ENCODE peak calls at places on chromosomes 12 and 14, in four cellular contexts. One of them, this sample, is unnamed.

GRCh38 chr12:55009171-55009570 is 10.6 kb upstream of the NEUROD4 start:
- DNase-seq in A549: no peak
- DNase-seq in K562: no peak
- DNase-seq in HepG2: no peak
- DNase-seq in this sample: no peak

GRCh38 chr12:104360157-104360556 is 56.6 kb downstream of the EID3 start:
- DNase-seq in A549: no peak
- DNase-seq in K562: no peak
- DNase-seq in HepG2: no peak
- DNase-seq in this sample: no peak

GRCh38 chr12:11991604-11992003 is 79.1 kb upstream of the BCL2L14 start:
- DNase-seq in A549: no peak
- DNase-seq in K562: no peak
- DNase-seq in HepG2: no peak
- DNase-seq in this sample: no peak

GRCh38 chr12:3295648-3296408 is 195.2 kb upstream of the PRMT8 start:
- DNase-seq in A549: no peak
- DNase-seq in K562: no peak
- DNase-seq in HepG2: no peak
- DNase-seq in this sample: peak; percentile 41

GRCh38 chr12:47743311-47743860 is 15.3 kb downstream of the RAPGEF3 start:
- DNase-seq in A549: no peak
- DNase-seq in K562: no peak
- DNase-seq in HepG2: no peak
- DNase-seq in this sample: no peak

GRCh38 chr14:63603749-63604277 is 37.9 kb downstream of the WDR89 start:
- DNase-seq in A549: no peak
- DNase-seq in K562: no peak
- DNase-seq in HepG2: no peak
- DNase-seq in this sample: no peak

GRCh38 chr14:67589212-67589770 is 10.8 kb downstream of the PIGH start:
- DNase-seq in A549: no peak
- DNase-seq in K562: no peak
- DNase-seq in HepG2: no peak
- DNase-seq in this sample: no peak

GRCh38 chr12:109888179-109889020 is 8.1 kb upstream of the GLTP start:
- DNase-seq in A549: peak; percentile 66
- DNase-seq in K562: no peak
- DNase-seq in HepG2: no peak
- DNase-seq in this sample: peak; percentile 74

GRCh38 chr12:80624986-80625530 is 82.4 kb upstream of the MYF6 start:
- DNase-seq in A549: no peak
- DNase-seq in K562: no peak
- DNase-seq in HepG2: no peak
- DNase-seq in this sample: no peak

GRCh38 chr12:53984901-53985357 is at the start of gene HOXC10:
- DNase-seq in A549: peak; percentile 93
- DNase-seq in K562: peak; percentile 97
- DNase-seq in HepG2: peak; percentile 53
- DNase-seq in this sample: peak; percentile 71

GRCh38 chr12:76311796-76312195 is 36.4 kb downstream of the BBS10 start:
- DNase-seq in A549: no peak
- DNase-seq in K562: no peak
- DNase-seq in HepG2: no peak
- DNase-seq in this sample: no peak

GRCh38 chr14:65229431-65230286 is 127.3 kb upstream of the MAX start:
- DNase-seq in A549: no peak
- DNase-seq in K562: peak; percentile 33
- DNase-seq in HepG2: peak; percentile 72
- DNase-seq in this sample: peak; percentile 67

GRCh38 chr12:85642810-85643209 is 193.4 kb downstream of the RASSF9 start:
- DNase-seq in A549: no peak
- DNase-seq in K562: no peak
- DNase-seq in HepG2: peak; percentile 75
- DNase-seq in this sample: no peak

GRCh38 chr12:93243689-93244513 is 133.8 kb upstream of the NUDT4 start:
- DNase-seq in A549: no peak
- DNase-seq in K562: peak; percentile 60
- DNase-seq in HepG2: peak; percentile 89
- DNase-seq in this sample: peak; percentile 24

GRCh38 chr12:70117670-70118069 is 125.6 kb upstream of the CNOT2 start:
- DNase-seq in A549: no peak
- DNase-seq in K562: no peak
- DNase-seq in HepG2: no peak
- DNase-seq in this sample: no peak

GRCh38 chr14:51593397-51593796 is 58.3 kb upstream of the FRMD6 start:
- DNase-seq in A549: no peak
- DNase-seq in K562: no peak
- DNase-seq in HepG2: no peak
- DNase-seq in this sample: no peak

GRCh38 chr12:93098077-93098476 is 169.0 kb upstream of the EEA1 start:
- DNase-seq in A549: no peak
- DNase-seq in K562: peak; percentile 81
- DNase-seq in HepG2: no peak
- DNase-seq in this sample: peak; percentile 53

GRCh38 chr12:93137656-93138612 is 208.8 kb upstream of the EEA1 start:
- DNase-seq in A549: peak; percentile 40
- DNase-seq in K562: peak; percentile 61
- DNase-seq in HepG2: no peak
- DNase-seq in this sample: no peak

GRCh38 chr12:59122784-59123183 is 202.5 kb upstream of the LRIG3 start:
- DNase-seq in A549: no peak
- DNase-seq in K562: no peak
- DNase-seq in HepG2: no peak
- DNase-seq in this sample: peak; percentile 98

GRCh38 chr14:75283884-75284563 is 5.4 kb downstream of the FOS start:
- DNase-seq in A549: no peak
- DNase-seq in K562: peak; percentile 78
- DNase-seq in HepG2: peak; percentile 44
- DNase-seq in this sample: no peak
- TF ChIP-seq MYC in A549: no peak
- TF ChIP-seq MYC in K562: no peak
- TF ChIP-seq MYC in HepG2: no peak
- TF ChIP-seq MYC in this sample: no peak

DNA sequence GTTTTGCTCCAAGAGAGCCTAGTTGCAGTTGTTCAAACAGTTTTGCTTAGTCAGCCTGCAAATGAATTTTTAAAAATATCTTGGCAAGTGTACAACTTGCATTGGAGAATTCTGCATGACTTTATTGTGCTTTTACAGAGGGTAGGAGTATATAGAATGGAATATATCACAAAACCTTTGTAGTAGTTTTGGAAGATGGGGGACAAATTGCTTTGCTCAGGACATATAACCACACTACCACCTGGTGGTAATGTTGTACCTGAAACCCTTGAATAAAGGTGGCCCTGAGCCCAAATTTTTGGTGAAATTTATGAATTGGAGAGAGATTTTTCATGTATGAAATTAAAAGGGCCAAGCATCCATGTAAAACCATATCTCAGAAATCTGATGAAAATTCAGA is 645.2 kb downstream of the MED13L start:
- DNase-seq in A549: no peak
- DNase-seq in K562: no peak
- DNase-seq in HepG2: no peak
- DNase-seq in this sample: no peak
- TF ChIP-seq JUN in A549: no peak
- TF ChIP-seq JUN in K562: no peak
- TF ChIP-seq JUN in HepG2: no peak
- TF ChIP-seq JUN in this sample: no peak

GRCh38 chr12:52645120-52645761 is 6.8 kb downstream of the KRT2 start:
- DNase-seq in A549: no peak
- DNase-seq in K562: peak; percentile 39
- DNase-seq in HepG2: no peak
- DNase-seq in this sample: no peak
- TF ChIP-seq MYC in A549: no peak
- TF ChIP-seq MYC in K562: no peak
- TF ChIP-seq MYC in HepG2: no peak
- TF ChIP-seq MYC in this sample: no peak

GRCh38 chr14:77791225-77791600 is 8.7 kb upstream of the ADCK1 start:
- DNase-seq in A549: no peak
- DNase-seq in K562: no peak
- DNase-seq in HepG2: peak; percentile 20
- DNase-seq in this sample: no peak

GRCh38 chr14:77790566-77791224 is 9.2 kb upstream of the ADCK1 start:
- DNase-seq in A549: no peak
- DNase-seq in K562: no peak
- DNase-seq in HepG2: no peak
- DNase-seq in this sample: no peak

GRCh38 chr14:77782202-77782601 is 17.7 kb upstream of the ADCK1 start:
- DNase-seq in A549: no peak
- DNase-seq in K562: no peak
- DNase-seq in HepG2: no peak
- DNase-seq in this sample: no peak

DNA sequence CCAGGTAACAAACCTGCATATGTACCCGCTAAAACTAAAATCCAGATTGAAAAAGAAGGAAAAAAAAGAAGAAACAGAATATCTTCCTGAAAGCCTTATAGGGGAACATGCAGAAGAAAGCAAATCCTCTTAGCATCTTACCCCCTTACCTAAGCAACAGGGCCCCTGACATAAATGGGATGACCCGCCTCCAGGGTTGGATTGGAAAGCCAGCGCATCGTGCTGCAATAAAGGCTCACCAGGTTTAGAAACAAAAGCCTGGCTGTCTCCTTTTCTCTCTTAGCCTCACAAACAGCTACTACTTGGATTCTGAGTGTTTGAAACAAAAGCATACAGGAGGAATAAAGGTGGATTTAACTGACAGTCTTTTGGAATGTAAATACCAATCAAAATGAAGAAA is 13.8 kb upstream of the ADCK1 start:
- DNase-seq in A549: no peak
- DNase-seq in K562: no peak
- DNase-seq in HepG2: no peak
- DNase-seq in this sample: no peak
- TF ChIP-seq JUN in A549: no peak
- TF ChIP-seq JUN in K562: no peak
- TF ChIP-seq JUN in HepG2: no peak
- TF ChIP-seq JUN in this sample: no peak

DNA sequence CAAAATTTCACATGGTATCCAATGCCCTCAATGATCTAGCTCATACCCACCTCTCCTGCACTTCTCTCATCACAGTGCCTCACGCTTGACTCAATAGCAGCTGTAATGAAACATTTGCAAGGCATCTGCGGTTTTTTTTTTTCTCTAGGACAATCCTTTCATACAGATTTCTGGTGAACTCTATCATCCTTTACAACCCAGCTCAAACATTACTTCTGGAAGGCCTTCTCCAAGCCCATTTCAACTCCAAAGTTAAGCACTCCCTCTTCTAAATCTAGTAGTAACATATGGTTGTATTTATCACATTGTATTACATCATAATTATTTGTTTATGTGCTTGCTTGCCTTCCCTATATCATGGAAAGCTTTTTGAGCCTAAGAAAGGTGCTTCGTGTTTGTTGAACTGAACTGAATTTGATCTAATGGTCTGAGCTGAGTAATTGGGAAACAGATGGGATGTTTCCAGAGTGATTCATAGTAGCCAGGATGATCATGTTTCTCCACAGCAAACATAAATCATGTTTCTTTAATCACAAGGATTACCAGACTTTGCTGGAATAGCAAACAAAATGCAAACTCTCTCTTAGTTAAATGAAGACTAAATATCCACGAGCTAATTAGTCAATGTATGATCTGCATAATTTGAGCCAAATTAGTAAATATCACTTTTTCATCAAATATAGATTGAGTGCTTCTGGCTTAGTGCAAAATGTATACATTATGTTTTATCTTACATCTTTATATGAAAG is 14.3 kb downstream of the CFL2 start:
- DNase-seq in A549: peak; percentile 65
- DNase-seq in K562: no peak
- DNase-seq in HepG2: peak; percentile 89
- DNase-seq in this sample: peak; percentile 93
- TF ChIP-seq MYC in A549: no peak
- TF ChIP-seq MYC in K562: no peak
- TF ChIP-seq MYC in HepG2: no peak
- TF ChIP-seq MYC in this sample: no peak

GRCh38 chr14:94544726-94545125 is 16.5 kb upstream of the SERPINA4 start:
- DNase-seq in A549: no peak
- DNase-seq in K562: no peak
- DNase-seq in HepG2: no peak
- DNase-seq in this sample: no peak

GRCh38 chr14:94542811-94543449 is 18.3 kb upstream of the SERPINA4 start:
- DNase-seq in A549: no peak
- DNase-seq in K562: no peak
- DNase-seq in HepG2: no peak
- DNase-seq in this sample: no peak

GRCh38 chr14:94542111-94542810 is 19.0 kb upstream of the SERPINA4 start:
- DNase-seq in A549: no peak
- DNase-seq in K562: no peak
- DNase-seq in HepG2: peak; percentile 80
- DNase-seq in this sample: peak; percentile 26

GRCh38 chr14:94545131-94545841 is 16.0 kb upstream of the SERPINA4 start:
- DNase-seq in A549: no peak
- DNase-seq in K562: peak; percentile 2
- DNase-seq in HepG2: no peak
- DNase-seq in this sample: no peak

GRCh38 chr14:94543450-94544123 is 17.7 kb upstream of the SERPINA4 start:
- DNase-seq in A549: no peak
- DNase-seq in K562: no peak
- DNase-seq in HepG2: peak; percentile 39
- DNase-seq in this sample: no peak
- TF ChIP-seq JUN in A549: no peak
- TF ChIP-seq JUN in K562: no peak
- TF ChIP-seq JUN in HepG2: no peak
- TF ChIP-seq JUN in this sample: no peak